ENCODE peak calls at places on chromosomes 13 and 19, in ten cellular contexts. Y, R, S, K, C, N, L, Q, J and W are unnamed samples.

GRCh38 chr13:87810391-87810801 is 139.2 kb downstream of the SLITRK5 start:
- DNase-seq in Y (no peak), R (no peak), S (no peak), K (peak; percentile 65), C (no peak), N (no peak), L (no peak), Q (no peak), J (no peak), W (no peak)

GRCh38 chr19:982567-983170 is 1.5 kb upstream of the WDR18 start:
- DNase-seq in Y (peak; percentile 76), R (peak; percentile 65), S (no peak), K (peak; percentile 89), C (peak; percentile 79), N (peak; percentile 89), L (peak; percentile 46), Q (peak; percentile 39), J (no peak), W (no peak)

GRCh38 chr13:49844191-49844590 is 51.7 kb upstream of the KPNA3 start:
- DNase-seq in Y (no peak), R (no peak), S (no peak), K (no peak), C (no peak), N (no peak), L (no peak), Q (peak; percentile 36), J (no peak), W (no peak)

GRCh38 chr19:51158474-51159129 is 16.5 kb downstream of the SIGLEC7 start:
- DNase-seq in Y (peak; percentile 88), R (peak; percentile 53), S (no peak), K (peak; percentile 69), C (peak; percentile 76), N (peak; percentile 78), L (no peak), Q (peak; percentile 8), J (no peak), W (no peak)

GRCh38 chr13:44313674-44314073 is 60.0 kb upstream of the SERP2 start:
- DNase-seq in Y (peak; percentile 6), R (no peak), S (no peak), K (no peak), C (no peak), N (no peak), L (no peak), Q (peak; percentile 80), J (no peak), W (no peak)

GRCh38 chr19:14175351-14175792 is 30.6 kb downstream of the ADGRL1 start:
- DNase-seq in Y (no peak), R (no peak), S (no peak), K (no peak), C (no peak), N (no peak), L (no peak), Q (no peak), J (no peak), W (no peak)

GRCh38 chr13:21420706-21421105 is 38.4 kb downstream of the ZDHHC20 start:
- DNase-seq in Y (no peak), R (no peak), S (no peak), K (no peak), C (no peak), N (no peak), L (no peak), Q (peak; percentile 12), J (no peak), W (no peak)

GRCh38 chr19:7942981-7943443 is 454 bp downstream of the TIMM44 start:
- DNase-seq in Y (no peak), R (peak; percentile 34), S (no peak), K (no peak), C (no peak), N (no peak), L (no peak), Q (no peak), J (no peak), W (no peak)

GRCh38 chr19:42006569-42006968 is 12.5 kb upstream of the ATP1A3 start:
- DNase-seq in Y (no peak), R (no peak), S (no peak), K (no peak), C (no peak), N (peak; percentile 35), L (no peak), Q (no peak), J (no peak), W (no peak)

GRCh38 chr19:12948597-12949362 is 3.1 kb downstream of the RAD23A start:
- DNase-seq in Y (no peak), R (no peak), S (no peak), K (no peak), C (no peak), N (no peak), L (no peak), Q (no peak), J (no peak), W (no peak)

DNA sequence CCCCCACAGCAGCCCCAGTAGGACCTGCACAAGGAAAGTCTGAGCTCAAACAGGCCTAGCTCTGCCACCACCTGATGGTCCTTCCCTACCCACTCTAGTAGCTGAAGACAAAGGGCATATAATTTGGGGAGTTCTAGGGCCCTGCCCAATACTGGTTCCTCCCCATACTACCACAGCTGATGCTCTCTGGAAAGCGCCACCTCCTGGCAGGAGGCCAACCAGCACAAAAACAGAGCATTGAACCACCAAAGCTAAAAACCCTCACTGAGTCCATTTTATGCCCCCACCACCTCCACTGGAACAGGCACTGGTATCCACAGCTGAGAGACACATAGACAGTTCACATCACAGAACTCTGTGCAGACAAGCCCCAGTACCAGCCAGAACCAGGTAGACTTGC is 1276.8 kb downstream of the OLFM4 start:
- DNase-seq in Y (no peak), R (no peak), S (no peak), K (no peak), C (no peak), N (no peak), L (no peak), Q (no peak), J (no peak), W (no peak)
- TF ChIP-seq CTCF in Y (no peak), R (no peak), S (no peak), K (peak; percentile 19), C (no peak), N (no peak), L (no peak), Q (no peak), J (no peak), W (no peak)

GRCh38 chr19:16024266-16025107 is 51.8 kb upstream of the TPM4 start:
- DNase-seq in Y (no peak), R (no peak), S (no peak), K (no peak), C (no peak), N (no peak), L (no peak), Q (no peak), J (no peak), W (no peak)

GRCh38 chr19:16021796-16022195 is 54.5 kb upstream of the TPM4 start:
- DNase-seq in Y (no peak), R (no peak), S (no peak), K (no peak), C (no peak), N (no peak), L (no peak), Q (no peak), J (no peak), W (no peak)

GRCh38 chr19:16023558-16023915 is 52.8 kb upstream of the TPM4 start:
- DNase-seq in Y (no peak), R (no peak), S (no peak), K (no peak), C (no peak), N (no peak), L (no peak), Q (no peak), J (no peak), W (no peak)

GRCh38 chr19:16022251-16022650 is 54.0 kb upstream of the TPM4 start:
- DNase-seq in Y (no peak), R (no peak), S (no peak), K (no peak), C (no peak), N (no peak), L (no peak), Q (no peak), J (no peak), W (no peak)

GRCh38 chr19:16022681-16023557 is 53.4 kb upstream of the TPM4 start:
- DNase-seq in Y (no peak), R (no peak), S (no peak), K (no peak), C (no peak), N (no peak), L (no peak), Q (no peak), J (no peak), W (no peak)
- TF ChIP-seq CTCF in Y (no peak), R (no peak), S (no peak), K (no peak), C (no peak), N (no peak), L (no peak), Q (no peak), J (no peak), W (no peak)

DNA sequence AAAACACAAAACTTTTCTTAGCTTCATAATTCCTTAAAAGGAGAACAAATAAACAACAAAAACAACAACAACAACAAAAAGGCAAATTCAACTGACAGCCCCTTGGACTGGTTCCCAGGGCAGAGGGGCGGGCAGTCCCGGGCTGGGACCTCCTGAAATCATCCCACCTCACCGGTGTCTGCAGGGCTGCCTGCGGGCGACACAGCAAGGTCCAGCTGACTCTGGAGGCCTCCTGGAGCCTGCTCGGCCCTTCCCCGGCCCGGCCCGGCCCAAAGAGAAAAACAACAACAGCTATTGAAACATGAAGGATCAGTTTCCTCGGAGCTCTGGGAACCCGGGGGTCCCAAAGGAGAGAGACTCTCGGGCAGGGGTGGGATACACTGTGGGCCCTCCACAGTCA is 5.0 kb upstream of the ISYNA1 start:
- DNase-seq in Y (no peak), R (no peak), S (no peak), K (no peak), C (no peak), N (no peak), L (no peak), Q (no peak), J (no peak), W (no peak)
- TF ChIP-seq CTCF in Y (no peak), R (no peak), S (no peak), K (no peak), C (no peak), N (no peak), L (no peak), Q (no peak), J (no peak), W (no peak)

DNA sequence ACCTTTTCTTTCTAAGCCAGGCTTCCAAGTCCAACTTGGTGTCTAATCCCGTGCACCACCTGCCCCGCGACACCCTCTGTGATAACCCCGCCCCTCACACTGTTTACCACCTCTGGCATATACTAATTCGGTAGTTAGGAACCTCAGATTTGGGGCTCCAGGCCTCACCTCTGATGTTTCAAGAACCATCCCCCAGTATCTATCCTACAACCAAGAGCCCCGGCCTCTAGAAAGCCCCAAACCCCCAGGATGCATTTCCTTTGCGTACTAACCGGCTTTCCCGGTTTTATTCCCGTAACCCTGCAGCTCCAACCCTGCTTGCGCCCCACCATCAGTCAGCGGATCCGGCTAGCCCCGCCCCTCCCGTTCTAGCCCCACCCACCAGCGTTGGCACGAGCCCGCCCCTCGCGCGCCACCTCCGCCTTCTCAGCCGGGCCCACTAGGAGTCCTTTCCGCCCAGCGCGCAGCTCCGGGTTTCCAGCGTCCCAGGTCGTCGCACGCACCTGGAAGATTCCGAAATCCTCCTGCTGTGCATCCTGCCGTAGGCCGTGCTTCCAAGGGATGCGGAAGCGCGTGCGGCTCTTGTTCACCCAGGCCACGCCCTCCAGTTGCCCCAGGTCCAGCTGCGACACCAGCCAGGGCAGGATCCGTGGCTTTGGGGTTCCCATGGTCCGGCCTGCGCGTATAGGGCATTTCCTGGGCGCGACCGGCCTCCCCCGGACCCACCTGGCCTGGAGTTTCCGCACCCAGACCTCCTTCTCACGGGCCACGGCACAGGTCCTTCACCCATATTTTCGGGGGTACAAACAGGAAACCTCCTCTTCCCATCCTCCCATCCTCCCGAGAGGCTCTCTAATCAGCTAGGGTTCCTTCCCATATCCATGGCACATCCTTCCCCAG is 1.2 kb downstream of the IRF3 start:
- DNase-seq in Y (peak; percentile 96), R (peak; percentile 91), S (no peak), K (peak; percentile 93), C (peak; percentile 93), N (peak; percentile 94), L (peak; percentile 89), Q (peak; percentile 69), J (no peak), W (no peak)
- TF ChIP-seq CTCF in Y (no peak), R (peak; percentile 44), S (no peak), K (peak; percentile 20), C (peak; percentile 29), N (peak; percentile 5), L (peak; percentile 8), Q (peak; percentile 17), J (peak; percentile 10), W (no peak)